ENCODE peak calls at places on chromosomes 13 and 19, in seven cellular contexts. N, F, Q, D, Z, U and L are unnamed samples.

GRCh38 chr13:64793592-64793991 is 2436.5 kb downstream of the PCDH9 start:
- DNase-seq in N (no peak), F (no peak), Q (no peak), D (no peak), Z (no peak), U (no peak), L (no peak)

GRCh38 chr13:29436291-29436690 is 159.2 kb downstream of the SLC7A1 start:
- DNase-seq in N (peak; percentile 68), F (peak; percentile 56), Q (peak; percentile 50), D (no peak), Z (no peak), U (no peak), L (no peak)

GRCh38 chr19:39998511-39998910 is 1.7 kb downstream of the ZNF546 start:
- DNase-seq in N (no peak), F (no peak), Q (peak; percentile 62), D (no peak), Z (no peak), U (no peak), L (no peak)

GRCh38 chr13:95858286-95859075 is 181.5 kb downstream of the DNAJC3 start:
- DNase-seq in N (peak; percentile 80), F (no peak), Q (peak; percentile 7), D (no peak), Z (no peak), U (no peak), L (no peak)

GRCh38 chr13:108369412-108369811 is 99.9 kb downstream of the TNFSF13B start:
- DNase-seq in N (no peak), F (no peak), Q (no peak), D (no peak), Z (no peak), U (no peak), L (no peak)

GRCh38 chr19:16244091-16244490 is 46.4 kb downstream of the AP1M1 start:
- DNase-seq in N (no peak), F (no peak), Q (no peak), D (no peak), Z (no peak), U (no peak), L (no peak)

GRCh38 chr13:80612804-80613203 is 271.9 kb upstream of the SPRY2 start:
- DNase-seq in N (no peak), F (no peak), Q (no peak), D (no peak), Z (no peak), U (no peak), L (no peak)

GRCh38 chr13:40798380-40798779 is 9.0 kb downstream of the SLC25A15 start:
- DNase-seq in N (no peak), F (no peak), Q (peak; percentile 11), D (no peak), Z (no peak), U (no peak), L (no peak)

GRCh38 chr19:7534531-7534980 is 961 bp upstream of the PNPLA6 start:
- DNase-seq in N (peak; percentile 47), F (no peak), Q (peak; percentile 56), D (no peak), Z (peak; percentile 70), U (no peak), L (peak; percentile 59)

GRCh38 chr19:52923782-52924593 is 760 bp upstream of the ZNF888 start:
- DNase-seq in N (no peak), F (no peak), Q (peak; percentile 59), D (no peak), Z (peak; percentile 40), U (peak; percentile 45), L (peak; percentile 80)

GRCh38 chr13:32443111-32443510 is 15.2 kb upstream of the N4BP2L1 start:
- DNase-seq in N (no peak), F (no peak), Q (peak; percentile 39), D (no peak), Z (no peak), U (no peak), L (no peak)
- TF ChIP-seq CTCF in N (no peak), F (peak; percentile 36), Q (peak; percentile 57), D (no peak), Z (no peak), U (peak; percentile 40), L (no peak)

GRCh38 chr13:51858433-51859247 is 3.1 kb upstream of the CCDC70 start:
- DNase-seq in N (no peak), F (no peak), Q (peak; percentile 95), D (no peak), Z (no peak), U (no peak), L (no peak)
- H3K4me3 ChIP-seq in N (no peak overlapping the region), F (no peak overlapping the region), Q (peak overlapping the region; percentile 43), D (no peak overlapping the region), Z (no peak overlapping the region), U (no peak overlapping the region), L (no peak overlapping the region)

GRCh38 chr19:49910179-49910578 is 13.5 kb upstream of the IL4I1 start:
- DNase-seq in N (no peak), F (no peak), Q (no peak), D (no peak), Z (no peak), U (no peak), L (no peak)

GRCh38 chr19:49913720-49914119 is 15.3 kb upstream of the ATF5 start:
- DNase-seq in N (no peak), F (no peak), Q (no peak), D (no peak), Z (no peak), U (no peak), L (no peak)

GRCh38 chr19:49915271-49915670 is 13.7 kb upstream of the ATF5 start:
- DNase-seq in N (no peak), F (no peak), Q (no peak), D (no peak), Z (no peak), U (no peak), L (no peak)

GRCh38 chr19:49911381-49912145 is 14.9 kb upstream of the IL4I1 start:
- DNase-seq in N (no peak), F (no peak), Q (no peak), D (no peak), Z (no peak), U (no peak), L (no peak)

GRCh38 chr19:49912965-49913685 is 15.9 kb upstream of the ATF5 start:
- DNase-seq in N (no peak), F (no peak), Q (no peak), D (no peak), Z (no peak), U (no peak), L (no peak)
- TF ChIP-seq CTCF in N (no peak), F (no peak), Q (no peak), D (no peak), Z (no peak), U (no peak), L (no peak)

DNA sequence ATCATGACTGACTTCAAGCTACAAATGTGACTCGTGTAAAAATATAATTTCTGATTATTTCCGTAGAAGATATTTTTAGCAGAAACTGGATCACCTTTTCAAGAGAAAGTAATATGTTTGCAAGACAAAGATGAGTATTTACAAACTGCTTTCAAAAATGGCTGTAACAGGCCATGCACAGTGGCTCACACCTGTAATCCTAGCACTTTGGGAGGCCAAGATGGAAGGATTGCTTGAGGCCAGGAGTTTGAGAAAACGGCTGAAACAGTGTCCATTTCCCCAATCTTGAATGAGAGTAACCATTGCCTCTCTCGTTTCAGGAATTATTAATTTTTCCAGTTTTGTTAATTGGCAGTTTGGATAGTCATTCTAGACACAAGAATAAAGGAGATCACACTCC is 3.5 kb upstream of the ZNF175 start:
- DNase-seq in N (no peak), F (no peak), Q (no peak), D (no peak), Z (no peak), U (no peak), L (no peak)
- H3K4me3 ChIP-seq in N (no peak overlapping the region), F (no peak overlapping the region), Q (no peak overlapping the region), D (no peak overlapping the region), Z (no peak overlapping the region), U (no peak overlapping the region), L (no peak overlapping the region)

DNA sequence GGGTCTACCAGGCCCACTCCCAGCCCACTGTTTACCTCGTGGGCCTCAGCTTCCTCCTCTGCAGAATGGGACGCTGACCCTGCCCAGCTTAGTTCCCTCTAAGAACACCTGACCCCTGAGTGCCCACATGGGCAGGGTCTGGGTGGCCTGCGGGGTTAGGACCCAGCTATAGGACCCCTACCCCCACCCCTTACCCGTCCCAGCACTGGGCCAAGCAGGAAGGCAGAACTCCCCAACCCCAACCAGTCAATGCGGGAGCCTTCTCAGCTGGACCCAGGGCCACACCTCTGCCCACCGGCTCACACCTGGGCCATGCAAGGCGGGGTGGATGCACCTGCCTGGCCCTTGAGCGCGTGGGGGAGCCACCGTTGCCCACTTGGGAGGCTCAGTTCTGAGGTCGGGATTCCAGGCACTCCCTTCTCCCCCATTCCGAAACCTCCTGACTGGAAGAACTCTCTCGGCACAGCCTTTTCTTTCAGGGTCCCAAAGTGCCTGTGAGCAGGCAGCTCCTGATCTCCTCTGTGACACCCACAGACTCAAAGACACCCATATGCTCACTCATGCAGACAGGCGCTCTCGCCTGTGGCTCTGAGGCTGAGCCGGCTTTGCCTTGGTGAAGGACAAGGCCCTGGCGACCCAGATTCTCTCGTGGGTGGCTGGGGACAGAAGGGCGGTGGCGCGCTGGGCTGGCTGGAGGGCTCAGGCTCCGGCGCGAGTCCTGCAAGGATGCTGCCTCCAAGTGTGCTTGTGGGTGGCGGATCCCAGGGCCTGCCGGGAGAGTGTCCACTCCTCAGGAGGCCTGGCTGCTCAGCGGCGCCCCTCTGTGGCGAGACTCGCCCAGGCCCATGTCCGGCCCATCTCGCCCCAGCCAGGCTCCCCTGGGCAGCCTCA is 27.9 kb upstream of the PARP4 start:
- DNase-seq in N (no peak), F (no peak), Q (no peak), D (no peak), Z (no peak), U (no peak), L (no peak)
- TF ChIP-seq CTCF in N (peak; percentile 27), F (peak; percentile 36), Q (peak; percentile 40), D (no peak), Z (no peak), U (peak; percentile 14), L (no peak)

DNA sequence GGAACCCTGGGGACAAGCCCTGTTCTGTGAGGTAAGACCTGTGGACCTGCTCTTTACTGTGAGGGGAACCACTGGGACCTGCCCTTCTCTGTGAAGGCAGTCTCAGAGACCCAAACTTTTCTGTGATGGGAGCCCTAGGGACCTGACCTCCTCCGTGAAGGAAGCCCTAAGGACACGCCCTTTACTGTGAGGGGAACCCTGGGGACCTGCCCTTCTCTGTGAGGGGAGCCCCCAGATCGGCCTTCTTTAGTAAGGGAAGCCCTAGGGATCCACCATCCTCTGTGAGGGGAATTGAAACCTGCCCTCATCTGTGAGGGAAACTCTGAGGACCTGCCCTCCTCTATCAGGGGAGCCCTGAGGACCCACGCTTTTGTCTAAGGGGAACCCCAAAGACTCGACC is 343.5 kb downstream of the UQCRFS1 start:
- DNase-seq in N (no peak), F (no peak), Q (no peak), D (no peak), Z (no peak), U (no peak), L (no peak)
- H3K4me3 ChIP-seq in N (no peak overlapping the region), F (no peak overlapping the region), Q (no peak overlapping the region), D (no peak overlapping the region), Z (no peak overlapping the region), U (no peak overlapping the region), L (no peak overlapping the region)

GRCh38 chr13:75021151-75021550 is 460.8 kb downstream of the TBC1D4 start:
- DNase-seq in N (no peak), F (peak; percentile 23), Q (no peak), D (no peak), Z (no peak), U (no peak), L (no peak)

GRCh38 chr13:75010941-75011340 is 471.0 kb downstream of the TBC1D4 start:
- DNase-seq in N (no peak), F (no peak), Q (no peak), D (no peak), Z (no peak), U (no peak), L (no peak)

GRCh38 chr13:75016225-75016624 is 465.7 kb downstream of the TBC1D4 start:
- DNase-seq in N (no peak), F (no peak), Q (peak; percentile 58), D (no peak), Z (no peak), U (no peak), L (no peak)
- TF ChIP-seq CTCF in N (no peak), F (no peak), Q (no peak), D (no peak), Z (no peak), U (no peak), L (no peak)